ENCODE peak calls at places on chromosomes 6 and 20, in five cellular contexts. U, D, B, P and A are unnamed samples.
A peak's percentile ranks its signal among the peaks of the same experiment; 100 is the strongest.

GRCh38 chr6:139632798-139633197 is 258.4 kb upstream of the CITED2 start:
- DNase-seq in D (no peak), B (no peak), U (no peak), P (no peak), A (no peak)

GRCh38 chr6:1821188-1822183 is 211.8 kb downstream of the FOXC1 start:
- DNase-seq in B (no peak), U (no peak), D (no peak), P (peak; percentile 14), A (peak; percentile 31)

GRCh38 chr6:1222426-1223311 is 89.2 kb upstream of the FOXQ1 start:
- DNase-seq in D (no peak), P (no peak), B (no peak), U (no peak), A (no peak)

GRCh38 chr20:17500826-17501225 is 30.4 kb downstream of the BFSP1 start:
- DNase-seq in D (no peak), U (no peak), B (peak; percentile 14), P (no peak), A (no peak)

GRCh38 chr6:159473844-159474243 is 219.2 kb downstream of the SOD2 start:
- DNase-seq in P (no peak), D (no peak), U (no peak), B (no peak), A (no peak)

GRCh38 chr20:11989018-11989771 is 71.5 kb downstream of the BTBD3 start:
- DNase-seq in D (no peak), B (no peak), P (no peak), U (no peak), A (no peak)

GRCh38 chr6:113120577-113121285 is 736.4 kb upstream of the MARCKS start:
- DNase-seq in D (no peak), U (no peak), B (no peak), P (no peak), A (peak; percentile 93)

GRCh38 chr6:35024601-35025054 is 116.5 kb downstream of the TCP11 start:
- DNase-seq in U (peak; percentile 28), P (peak; percentile 28), B (peak; percentile 65), D (no peak), A (peak; percentile 45)

GRCh38 chr6:167786859-167787675 is 39.6 kb upstream of the AFDN start:
- DNase-seq in P (no peak), D (no peak), U (no peak), B (no peak), A (no peak)

GRCh38 chr6:15871211-15871770 is 208.5 kb upstream of the DTNBP1 start:
- DNase-seq in P (no peak), B (no peak), D (no peak), U (no peak), A (no peak)

GRCh38 chr6:139888691-139889122 is 514.3 kb upstream of the CITED2 start:
- DNase-seq in U (no peak), P (no peak), B (no peak), D (peak; percentile 56), A (peak; percentile 17)

GRCh38 chr6:17640477-17640917 is 40.4 kb downstream of the FAM8A1 start:
- DNase-seq in P (no peak), D (no peak), U (no peak), B (no peak), A (peak; percentile 35)

GRCh38 chr6:156779206-156780116 is 2.3 kb downstream of the ARID1B start:
- DNase-seq in U (no peak), P (peak; percentile 31), B (peak; percentile 72), D (peak; percentile 63), A (no peak)

GRCh38 chr6:96059586-96059985 is 43.8 kb downstream of the FUT9 start:
- DNase-seq in P (no peak), D (no peak), U (no peak), B (no peak), A (no peak)

GRCh38 chr20:21832442-21833152 is 127.1 kb downstream of the PAX1 start:
- DNase-seq in D (no peak), P (no peak), U (no peak), B (no peak), A (no peak)

GRCh38 chr6:39029156-39030011 is 19.2 kb upstream of the GLP1R start:
- DNase-seq in D (peak; percentile 93), U (peak; percentile 32), B (peak; percentile 66), P (peak; percentile 22), A (no peak)

GRCh38 chr6:55047433-55048044 is 126.8 kb upstream of the HCRTR2 start:
- DNase-seq in B (no peak), U (no peak), D (no peak), P (no peak), A (peak; percentile 4)

GRCh38 chr6:153130515-153131036 is 506 bp downstream of the RGS17 start:
- DNase-seq in U (no peak), P (no peak), D (peak; percentile 67), B (no peak), A (no peak)

GRCh38 chr6:11788043-11788442 is 9.4 kb upstream of the ADTRP start:
- DNase-seq in P (no peak), B (no peak), U (no peak), D (no peak), A (no peak)

GRCh38 chr6:106512958-106513480 is 116.3 kb downstream of the RTN4IP1 start:
- DNase-seq in P (no peak), U (no peak), B (no peak), D (no peak), A (no peak)

GRCh38 chr6:6659600-6660327 is 71.2 kb downstream of the LY86 start:
- DNase-seq in P (no peak), B (peak; percentile 35), U (no peak), D (no peak), A (no peak)

GRCh38 chr6:6003334-6004146 is 3.2 kb downstream of the NRN1 start:
- DNase-seq in D (peak; percentile 85), B (no peak), U (no peak), P (no peak), A (no peak)

GRCh38 chr20:53413188-53413631 is 180.4 kb downstream of the ZNF217 start:
- DNase-seq in U (peak; percentile 35), D (peak; percentile 86), P (peak; percentile 83), B (peak; percentile 61), A (no peak)

GRCh38 chr6:125869427-125869826 is 78.7 kb downstream of the NCOA7 start:
- DNase-seq in B (peak; percentile 32), P (no peak), D (no peak), U (no peak), A (no peak)

GRCh38 chr6:75210885-75211739 is 5.3 kb upstream of the COL12A1 start:
- DNase-seq in D (no peak), P (peak; percentile 37), U (no peak), B (peak; percentile 76), A (peak; percentile 79)

GRCh38 chr6:87718662-87719433 is 16.8 kb upstream of the AKIRIN2 start:
- DNase-seq in P (no peak), B (no peak), U (no peak), D (peak; percentile 26), A (peak; percentile 51)

GRCh38 chr6:87710090-87710489 is 8.1 kb upstream of the AKIRIN2 start:
- DNase-seq in P (no peak), B (no peak), D (peak; percentile 33), U (no peak), A (no peak)

GRCh38 chr6:87716928-87717655 is 15.1 kb upstream of the AKIRIN2 start:
- DNase-seq in U (no peak), D (peak; percentile 23), P (no peak), B (no peak), A (no peak)

DNA sequence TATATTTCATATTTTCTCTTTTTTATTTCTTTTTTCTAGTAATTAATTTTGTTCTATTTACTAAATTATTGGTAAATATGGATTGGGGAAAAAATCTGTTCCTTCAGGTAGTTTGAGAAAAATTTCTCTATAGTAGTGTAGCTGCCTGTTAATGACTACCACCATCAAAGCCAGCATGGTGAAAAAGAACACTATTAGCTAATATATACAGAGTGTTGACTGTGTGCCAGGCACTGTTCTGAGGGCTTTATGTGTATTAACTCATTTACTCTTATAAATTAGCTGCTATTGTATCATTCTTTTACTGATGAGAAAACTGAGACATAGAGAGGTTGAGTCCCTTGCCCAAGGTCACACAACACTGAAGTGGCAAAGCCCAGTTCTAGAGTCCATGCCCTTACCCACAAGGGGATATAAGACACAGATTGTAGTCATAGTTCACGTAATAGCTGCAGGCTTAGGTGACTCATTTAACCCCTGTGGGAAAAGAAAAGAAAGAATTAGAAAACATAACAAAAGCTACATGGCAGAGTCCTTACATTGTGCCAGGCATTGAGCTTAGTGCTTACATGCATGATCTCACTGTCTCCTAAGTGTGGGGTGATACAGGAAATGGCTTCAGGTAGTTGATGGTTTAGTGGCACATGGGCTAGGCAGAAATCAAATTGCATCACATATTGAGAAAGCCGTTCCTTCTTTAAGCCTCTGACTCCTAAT is 12.2 kb upstream of the AKIRIN2 start:
- DNase-seq in B (no peak), D (peak; percentile 30), P (no peak), U (no peak), A (peak; percentile 88)
- TF ChIP-seq MAFK in B (no peak), D (no peak), P (no peak), U (no peak), A (no peak)

DNA sequence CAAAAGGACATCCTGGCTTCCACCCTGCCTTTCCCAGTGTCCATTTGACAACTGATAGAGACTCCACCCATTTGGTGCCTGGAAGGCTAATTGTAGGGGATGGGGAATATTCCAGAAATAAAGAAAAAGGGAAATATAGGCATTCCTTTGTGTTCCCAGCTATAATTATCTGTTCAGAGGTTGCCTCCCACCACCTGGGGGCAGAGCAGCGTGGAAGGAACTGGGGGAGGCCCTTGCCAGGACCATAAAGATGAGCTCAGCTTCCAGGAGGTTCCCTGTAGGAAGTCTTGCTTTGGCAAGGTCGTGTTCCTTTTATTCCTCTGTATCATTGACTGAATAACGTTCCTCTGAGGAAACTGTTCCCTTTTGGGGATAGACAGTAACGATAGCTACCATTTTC is 214.7 kb downstream of the TFAP2C start:
- DNase-seq in D (no peak), U (no peak), B (peak; percentile 6), P (no peak), A (no peak)
- TF ChIP-seq MAFK in D (no peak), U (no peak), B (no peak), P (no peak), A (no peak)

DNA sequence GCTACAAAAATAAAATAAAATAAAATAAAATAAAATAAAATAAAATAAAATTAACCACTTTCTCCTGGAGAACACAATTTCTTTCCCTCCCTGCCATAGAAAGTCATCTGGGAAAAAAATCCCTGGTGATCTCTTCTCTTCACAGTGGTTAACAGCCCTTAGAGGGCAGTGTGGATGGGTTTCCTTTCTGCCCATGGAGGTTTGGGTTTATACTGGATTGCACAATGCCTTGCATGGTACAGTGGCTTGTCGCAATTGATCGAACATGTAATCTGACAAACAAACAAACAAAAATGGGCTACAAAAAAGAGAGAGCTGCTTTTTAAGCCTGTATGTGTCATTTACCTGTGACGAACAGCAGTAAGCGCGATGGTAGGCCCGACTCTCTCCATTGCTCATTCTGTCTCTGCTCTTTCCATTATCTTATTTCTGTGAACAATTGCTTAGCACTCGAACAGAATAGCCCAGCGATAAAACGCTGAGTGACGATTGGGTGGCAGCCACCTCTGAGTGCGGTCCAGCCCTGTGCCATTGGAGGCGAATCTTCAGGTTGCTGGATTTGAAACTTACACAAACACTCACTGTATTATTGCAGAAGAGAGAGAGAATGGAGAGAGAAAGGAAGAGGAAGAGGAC is 166.1 kb downstream of the CD83 start:
- DNase-seq in D (peak; percentile 38), U (no peak), B (no peak), P (no peak), A (no peak)
- TF ChIP-seq MAFK in D (no peak), U (no peak), B (no peak), P (no peak), A (no peak)

DNA sequence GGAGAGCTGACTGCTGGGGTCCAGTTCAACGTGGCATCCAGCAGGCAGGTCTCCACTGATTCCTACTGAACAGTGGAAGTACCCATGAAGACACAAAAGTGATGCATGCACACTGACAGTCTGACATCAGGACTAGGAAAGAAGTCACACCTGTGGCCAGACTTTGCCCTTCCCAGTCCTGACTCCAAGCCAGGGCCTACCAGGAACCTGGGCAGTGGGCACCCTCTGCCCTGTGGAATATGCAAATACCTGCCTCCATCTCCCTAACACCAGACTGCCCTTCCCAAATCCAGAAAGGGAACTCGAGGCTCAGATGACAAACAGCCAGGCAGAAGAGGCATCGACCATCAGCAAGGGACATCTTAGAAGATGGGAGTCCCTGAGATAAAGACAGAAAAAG is 50.9 kb downstream of the SLC23A2 start:
- DNase-seq in P (no peak), D (no peak), U (no peak), B (no peak), A (no peak)
- TF ChIP-seq MAFK in P (no peak), D (no peak), U (no peak), B (no peak), A (no peak)